ENCODE peak calls at places on chromosomes 1 and 21, in eight cellular contexts. Q, O, N, D, A, T, I and Z are unnamed samples.

GRCh38 chr1:242206994-242207393 is 208.1 kb upstream of the MAP1LC3C start:
- DNase-seq in N (no peak), D (no peak), I (no peak), T (no peak), A (no peak), Q (no peak), O (no peak), Z (no peak)

GRCh38 chr1:112575154-112575804 is 43.7 kb downstream of the ST7L start:
- DNase-seq in I (peak), O (no peak), D (peak), Q (no peak), A (no peak), T (no peak), N (no peak), Z (no peak)

GRCh38 chr1:16905112-16905855 is 9.5 kb downstream of the RNU1-2 start:
- DNase-seq in D (peak), T (no peak), I (peak), N (peak), Q (no peak), A (peak), O (no peak), Z (no peak)

GRCh38 chr1:22271847-22272801 is 129.2 kb upstream of the WNT4 start:
- DNase-seq in N (no peak), O (no peak), D (no peak), A (no peak), T (no peak), Q (no peak), I (no peak), Z (no peak)

GRCh38 chr1:165543651-165544452 is at the start of gene LRRC52:
- DNase-seq in A (peak), O (no peak), D (no peak), Q (peak), T (no peak), N (no peak), I (no peak), Z (no peak)

GRCh38 chr1:205226868-205227583 is 720 bp upstream of the TMCC2 start:
- DNase-seq in N (no peak), D (peak), T (no peak), I (peak), A (no peak), O (no peak), Q (peak), Z (no peak)

GRCh38 chr1:27192039-27192529 is 37.2 kb upstream of the SLC9A1 start:
- DNase-seq in O (no peak), Q (no peak), D (no peak), N (no peak), A (no peak), T (no peak), I (peak), Z (no peak)

GRCh38 chr1:32351859-32352745 is 10.2 kb downstream of the FAM229A start:
- DNase-seq in N (no peak), Q (peak), T (no peak), A (no peak), I (peak), O (peak), D (peak), Z (no peak)

GRCh38 chr1:229758101-229759036 is 132.3 kb downstream of the URB2 start:
- DNase-seq in N (no peak), A (no peak), T (no peak), O (no peak), I (no peak), D (no peak), Q (no peak), Z (no peak)

GRCh38 chr1:75134656-75134938 is 409 bp downstream of the LHX8 start:
- DNase-seq in N (no peak), A (no peak), I (no peak), O (no peak), Q (no peak), D (no peak), T (no peak), Z (no peak)

GRCh38 chr1:218658899-218659298 is 313.8 kb downstream of the TGFB2 start:
- DNase-seq in Q (no peak), O (no peak), T (no peak), N (no peak), D (peak), I (peak), A (no peak), Z (no peak)

GRCh38 chr21:31098576-31099005 is 60.3 kb upstream of the KRTAP19-8 start:
- DNase-seq in I (peak), N (peak), T (peak), A (peak), Q (peak), O (peak), D (peak), Z (peak)

GRCh38 chr1:117128323-117129079 is 7.0 kb upstream of the TRIM45 start:
- DNase-seq in Q (peak), I (peak), T (no peak), O (no peak), A (no peak), D (peak), N (peak), Z (no peak)

GRCh38 chr1:183106166-183106565 is 79.9 kb upstream of the LAMC2 start:
- DNase-seq in D (no peak), N (no peak), A (no peak), Q (no peak), T (no peak), I (peak), O (no peak), Z (no peak)

GRCh38 chr1:12107718-12108117 is 44.6 kb downstream of the TNFRSF8 start:
- DNase-seq in O (no peak), D (no peak), T (no peak), A (no peak), Q (no peak), N (no peak), I (no peak), Z (no peak)

GRCh38 chr1:41479000-41479807 is 5.3 kb downstream of the EDN2 start:
- DNase-seq in Q (no peak), N (no peak), A (peak), T (no peak), I (peak), O (no peak), D (peak), Z (no peak)

GRCh38 chr1:110872745-110873435 is at the start of gene CD53:
- DNase-seq in D (no peak), T (no peak), N (peak), A (no peak), O (peak), I (no peak), Q (no peak), Z (peak)

GRCh38 chr1:154833841-154834240 is 36.2 kb downstream of the KCNN3 start:
- DNase-seq in I (no peak), N (no peak), T (no peak), Q (no peak), A (no peak), O (no peak), D (no peak), Z (no peak)

GRCh38 chr21:38756746-38757145 is 49.0 kb upstream of the ETS2 start:
- DNase-seq in Q (no peak), O (no peak), I (peak), N (no peak), T (no peak), D (peak), A (no peak), Z (no peak)

GRCh38 chr1:232454487-232454886 is 175.4 kb downstream of the SIPA1L2 start:
- DNase-seq in O (no peak), D (no peak), T (no peak), N (no peak), Q (no peak), I (no peak), A (no peak), Z (no peak)

GRCh38 chr1:109928591-109929111 is 18.0 kb downstream of the CSF1 start:
- DNase-seq in N (no peak), D (peak), T (no peak), Q (no peak), A (peak), O (peak), I (peak), Z (no peak)

GRCh38 chr1:23424171-23424959 is at the start of gene TCEA3:
- DNase-seq in O (no peak), Q (peak), D (no peak), I (no peak), N (peak), T (no peak), A (no peak), Z (no peak)

GRCh38 chr1:150012611-150013010 is 2.1 kb upstream of the OTUD7B start:
- DNase-seq in N (no peak), I (peak), O (no peak), Q (no peak), A (no peak), T (no peak), D (no peak), Z (no peak)

GRCh38 chr1:162876751-162877150 is 15.8 kb upstream of the CCDC190 start:
- DNase-seq in Q (no peak), A (no peak), O (no peak), I (no peak), T (no peak), N (no peak), D (no peak), Z (no peak)
- TF ChIP-seq CTCF in Q (no peak), A (no peak), O (no peak), I (no peak), T (no peak), N (no peak), D (no peak), Z (no peak)

GRCh38 chr1:54942976-54943375 is 37.5 kb upstream of the TMEM61 start:
- DNase-seq in I (no peak), D (no peak), O (no peak), Q (no peak), T (no peak), N (no peak), A (no peak), Z (no peak)

GRCh38 chr1:54940027-54940426 is 40.4 kb upstream of the TMEM61 start:
- DNase-seq in N (no peak), Q (no peak), T (no peak), O (no peak), D (peak), I (no peak), A (no peak), Z (no peak)

GRCh38 chr1:54947540-54947939 is 32.9 kb upstream of the TMEM61 start:
- DNase-seq in I (no peak), N (no peak), A (no peak), Q (no peak), T (no peak), O (no peak), D (no peak), Z (no peak)

GRCh38 chr1:54945393-54945936 is 35.0 kb upstream of the TMEM61 start:
- DNase-seq in A (no peak), T (no peak), N (no peak), Q (no peak), D (no peak), O (no peak), I (no peak), Z (no peak)

DNA sequence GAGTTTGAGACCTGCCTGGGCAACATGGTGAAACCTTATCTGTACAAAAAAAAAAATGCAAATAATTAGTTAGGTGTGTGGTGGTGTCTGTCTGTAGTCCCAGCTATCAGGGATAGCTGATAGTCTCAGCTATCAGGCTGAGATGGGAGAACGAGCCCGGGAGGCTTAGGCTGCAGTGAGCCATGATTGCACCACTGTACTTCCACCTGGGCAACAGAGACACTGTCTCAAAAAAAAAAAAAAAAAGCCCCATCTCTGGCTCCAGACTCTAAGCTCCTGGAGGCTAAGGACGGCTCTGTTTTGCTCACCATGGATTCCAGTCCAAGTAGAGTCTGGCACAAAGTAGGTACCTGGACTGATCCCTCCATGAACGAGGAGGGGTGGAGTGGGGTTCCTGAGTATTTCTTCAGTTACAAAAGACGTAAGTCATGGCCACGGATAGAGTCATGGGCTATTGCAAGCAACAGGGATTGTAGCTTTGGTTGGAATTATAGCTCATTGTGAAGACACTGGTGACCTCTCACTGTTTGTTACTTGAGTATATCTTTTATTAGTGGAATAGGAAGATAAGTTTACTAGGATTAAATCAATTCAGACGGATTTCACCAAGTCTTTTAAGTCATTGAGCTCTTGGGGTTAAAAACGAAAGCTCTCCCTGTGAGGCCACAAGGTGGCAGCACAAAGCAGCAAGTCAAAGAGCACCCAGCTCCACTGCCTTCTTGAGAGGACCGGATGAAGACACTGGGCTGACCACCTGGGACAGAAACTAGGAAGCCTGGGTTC is 35.6 kb upstream of the TMEM61 start:
- DNase-seq in A (no peak), O (peak), I (peak), Q (peak), D (peak), N (peak), T (peak), Z (peak)
- TF ChIP-seq CTCF in A (peak), O (peak), I (peak), Q (peak), D (peak), N (peak), T (peak), Z (no peak)

GRCh38 chr1:77741316-77741715 is 18.3 kb downstream of the USP33 start:
- DNase-seq in O (no peak), Q (no peak), I (no peak), A (no peak), N (no peak), D (no peak), T (no peak), Z (no peak)

GRCh38 chr1:77739235-77739634 is 20.4 kb downstream of the USP33 start:
- DNase-seq in D (no peak), N (no peak), T (no peak), Q (no peak), I (no peak), O (no peak), A (no peak), Z (no peak)

GRCh38 chr1:77742011-77742555 is 17.6 kb downstream of the USP33 start:
- DNase-seq in I (no peak), D (no peak), T (no peak), Q (peak), O (no peak), N (no peak), A (no peak), Z (no peak)

GRCh38 chr1:77744576-77744975 is 15.1 kb downstream of the USP33 start:
- DNase-seq in Q (no peak), I (no peak), D (no peak), N (no peak), T (no peak), O (no peak), A (no peak), Z (no peak)
- TF ChIP-seq CTCF in Q (no peak), I (no peak), D (no peak), N (peak), T (no peak), O (no peak), A (no peak), Z (no peak)

GRCh38 chr1:38073926-38074677 is 27.5 kb upstream of the POU3F1 start:
- DNase-seq in D (no peak), Q (no peak), T (no peak), N (no peak), A (no peak), O (no peak), I (no peak), Z (no peak)

GRCh38 chr1:38072858-38073257 is 26.3 kb upstream of the POU3F1 start:
- DNase-seq in T (no peak), A (no peak), Q (no peak), N (no peak), O (no peak), D (no peak), I (no peak), Z (no peak)

GRCh38 chr1:38068220-38068979 is 21.8 kb upstream of the POU3F1 start:
- DNase-seq in D (no peak), T (no peak), A (no peak), O (no peak), Q (no peak), N (no peak), I (no peak), Z (no peak)

GRCh38 chr1:38068980-38069340 is 22.4 kb upstream of the POU3F1 start:
- DNase-seq in N (no peak), Q (no peak), D (no peak), I (no peak), O (no peak), A (no peak), T (no peak), Z (no peak)

GRCh38 chr1:38071530-38072266 is 25.1 kb upstream of the POU3F1 start:
- DNase-seq in O (no peak), D (peak), I (peak), Q (peak), T (no peak), A (no peak), N (peak), Z (no peak)
- TF ChIP-seq CTCF in O (no peak), D (peak), I (peak), Q (peak), T (peak), A (peak), N (peak), Z (no peak)

GRCh38 chr1:145977486-145978476 is 13.3 kb downstream of the POLR3GL start:
- DNase-seq in O (peak), T (peak), N (peak), A (peak), Q (peak), I (peak), D (peak), Z (no peak)

GRCh38 chr1:145979746-145980435 is 15.4 kb downstream of the POLR3GL start:
- DNase-seq in I (peak), A (no peak), N (no peak), D (no peak), Q (no peak), T (no peak), O (peak), Z (no peak)

GRCh38 chr1:145978477-145978859 is 14.0 kb downstream of the POLR3GL start:
- DNase-seq in Q (no peak), N (no peak), D (no peak), A (no peak), T (no peak), O (no peak), I (no peak), Z (no peak)

GRCh38 chr1:145977016-145977415 is 12.5 kb downstream of the POLR3GL start:
- DNase-seq in O (no peak), Q (no peak), D (no peak), T (no peak), A (no peak), N (no peak), I (no peak), Z (no peak)

DNA sequence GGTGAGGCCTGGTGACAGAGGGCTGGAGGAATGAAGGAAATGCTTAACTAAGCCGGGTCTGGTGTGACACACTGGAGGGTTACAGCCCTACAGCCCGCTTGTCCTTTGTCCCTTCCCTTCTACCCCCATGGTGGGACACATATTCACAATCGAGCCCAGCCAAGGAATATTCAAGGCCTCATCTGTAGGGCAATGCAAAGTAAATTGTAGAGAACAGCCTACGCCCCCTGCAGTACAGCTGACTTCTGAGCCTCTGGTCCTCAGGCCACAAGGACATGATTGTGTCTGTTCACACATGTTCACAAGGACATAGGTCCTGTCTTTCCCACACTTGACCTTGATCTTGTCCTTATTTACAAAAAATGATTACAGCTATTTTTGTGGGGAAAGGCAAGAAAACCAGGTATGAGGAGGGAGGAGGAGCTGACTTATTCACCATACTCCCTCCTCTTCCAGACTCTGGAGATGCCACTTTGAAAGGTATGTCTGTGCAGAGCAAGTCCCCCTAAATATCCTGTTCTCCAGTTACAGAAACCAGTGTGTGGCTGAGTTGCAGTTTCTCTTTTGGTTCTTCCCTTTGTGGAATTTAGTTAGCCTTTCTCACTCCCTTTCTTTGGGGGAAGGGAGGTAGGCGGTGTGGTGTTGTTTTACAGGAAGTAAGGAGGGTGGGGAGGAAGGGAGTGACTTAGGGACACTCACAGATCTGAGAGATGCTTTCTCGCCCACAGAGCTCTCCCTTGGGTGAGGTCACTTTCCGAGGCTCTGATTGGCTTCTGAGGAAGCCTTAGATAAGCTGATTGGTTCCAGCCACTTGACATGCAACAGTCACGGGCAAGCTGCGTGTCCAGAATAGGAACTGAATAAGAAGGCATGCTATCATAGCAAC is 14.6 kb downstream of the POLR3GL start:
- DNase-seq in Q (peak), T (no peak), N (peak), I (peak), O (peak), D (peak), A (peak), Z (peak)
- TF ChIP-seq CTCF in Q (peak), T (peak), N (peak), I (peak), O (no peak), D (no peak), A (no peak), Z (no peak)